ENCODE peak calls at places on chromosomes 4 and X, in seven cellular contexts. Y, B, L, R, Z, N and T are unnamed samples.

GRCh38 chrX:120517936-120518335 is 42.8 kb downstream of the CUL4B start:
- DNase-seq in Y (no peak), B (no peak), L (no peak), R (no peak), Z (no peak), N (peak; percentile 13), T (no peak)

GRCh38 chr4:131337956-131338355 is 1811.1 kb upstream of the PCDH10 start:
- DNase-seq in Y (no peak), B (no peak), L (no peak), R (no peak), Z (no peak), N (no peak), T (no peak)

GRCh38 chr4:96352051-96352517 is 512.2 kb downstream of the PDHA2 start:
- DNase-seq in Y (no peak), B (no peak), L (peak; percentile 48), R (no peak), Z (no peak), N (peak; percentile 48), T (no peak)

GRCh38 chr4:146567396-146567795 is 45.7 kb upstream of the SLC10A7 start:
- DNase-seq in Y (no peak), B (no peak), L (no peak), R (no peak), Z (no peak), N (no peak), T (no peak)

GRCh38 chrX:41118156-41118555 is 32.9 kb downstream of the USP9X start:
- DNase-seq in Y (no peak), B (no peak), L (no peak), R (no peak), Z (no peak), N (no peak), T (no peak)

GRCh38 chr4:65943076-65943475 is 272.8 kb upstream of the EPHA5 start:
- DNase-seq in Y (no peak), B (no peak), L (no peak), R (peak; percentile 48), Z (no peak), N (peak; percentile 52), T (no peak)

GRCh38 chr4:130395871-130396270 is 1299.9 kb downstream of the C4orf33 start:
- DNase-seq in Y (no peak), B (peak; percentile 29), L (no peak), R (no peak), Z (no peak), N (peak; percentile 83), T (no peak)

GRCh38 chrX:11040976-11041375 is 70.2 kb upstream of the HCCS start:
- DNase-seq in Y (no peak), B (no peak), L (no peak), R (no peak), Z (no peak), N (no peak), T (no peak)

GRCh38 chrX:1754077-1754476 is 139.2 kb downstream of the ASMT start:
- DNase-seq in Y (no peak), B (peak; percentile 0), L (no peak), R (no peak), Z (no peak), N (peak; percentile 80), T (no peak)

GRCh38 chrX:71599965-71600364 is 18.3 kb downstream of the CXCR3 start:
- DNase-seq in Y (no peak), B (no peak), L (no peak), R (no peak), Z (no peak), N (no peak), T (no peak)

GRCh38 chrX:1322393-1322792 is 14.2 kb upstream of the IL3RA start:
- DNase-seq in Y (no peak), B (no peak), L (no peak), R (no peak), Z (no peak), N (no peak), T (no peak)